ENCODE peak calls at places on chromosomes 3 and 15, in four cellular contexts. M is right lobe of liver, J is KG1, K is dermis microvascular lymphatic vessel endothelial cell. O is an unnamed sample.

GRCh38 chr15:41870689-41871081 is 23.2 kb downstream of the SPTBN5 start:
- DNase-seq in J (no peak), M (peak), K (no peak), O (peak)

GRCh38 chr3:139353920-139354556 is 10.2 kb downstream of the MRPS22 start:
- DNase-seq in M (no peak), J (no peak), K (peak), O (peak)

GRCh38 chr15:88284441-88285106 is 28.0 kb upstream of the NTRK3 start:
- DNase-seq in J (no peak), K (no peak), M (no peak), O (no peak)

GRCh38 chr3:176971613-176972174 is 225.6 kb downstream of the TBL1XR1 start:
- DNase-seq in M (no peak), K (no peak), J (no peak), O (no peak)

GRCh38 chr3:48478631-48479555 is 25.1 kb downstream of the SHISA5 start:
- DNase-seq in M (no peak), K (no peak), J (peak), O (no peak)

GRCh38 chr3:154122096-154122911 is 1.1 kb downstream of the ARHGEF26 start:
- DNase-seq in K (no peak), J (no peak), M (no peak), O (no peak)

GRCh38 chr15:45719490-45719889 is 84.7 kb downstream of the SQOR start:
- DNase-seq in M (no peak), K (no peak), J (no peak), O (peak)

GRCh38 chr3:149180057-149180573 is 41.5 kb downstream of the CP start:
- DNase-seq in J (no peak), K (peak), M (peak), O (peak)

GRCh38 chr3:125267460-125267859 is 54.9 kb upstream of the SLC12A8 start:
- DNase-seq in M (no peak), J (no peak), K (no peak), O (no peak)

GRCh38 chr3:122111974-122112373 is 56.8 kb downstream of the CD86 start:
- DNase-seq in K (no peak), J (no peak), M (no peak), O (no peak)

GRCh38 chr3:33144433-33144832 is 30.6 kb downstream of the CRTAP start:
- DNase-seq in J (no peak), M (no peak), K (no peak), O (no peak)

GRCh38 chr15:50968353-50968752 is 59.9 kb downstream of the AP4E1 start:
- DNase-seq in M (no peak), K (no peak), J (no peak), O (no peak)

GRCh38 chr3:105791919-105792786 is 76.7 kb downstream of the CBLB start:
- DNase-seq in K (no peak), J (no peak), M (no peak), O (peak)

GRCh38 chr15:56099311-56099710 is 105.9 kb upstream of the NEDD4 start:
- DNase-seq in K (no peak), J (no peak), M (no peak), O (no peak)

O was measured in fibroblast of villous mesenchyme.